ENCODE peak calls at places on chromosomes 2 and 18, in nine cellular contexts. F, N, B, E, L, Q, G, S and H are unnamed samples.
A peak's percentile ranks its signal among the peaks of the same experiment; 100 is the strongest.

GRCh38 chr18:50410894-50411293 is 36.0 kb downstream of the SKA1 start:
- DNase-seq in B (no peak), Q (peak; percentile 79), L (peak; percentile 50), F (no peak), G (no peak), N (no peak), S (no peak), E (peak; percentile 85), H (no peak)

GRCh38 chr2:84495539-84496146 is 20.7 kb upstream of the DNAH6 start:
- DNase-seq in G (peak; percentile 41), E (peak; percentile 85), L (peak; percentile 78), S (no peak), Q (peak; percentile 86), F (no peak), B (peak; percentile 49), N (no peak), H (no peak)

GRCh38 chr2:75870133-75870532 is 159.4 kb upstream of the GCFC2 start:
- DNase-seq in L (no peak), G (no peak), E (no peak), B (no peak), N (no peak), S (no peak), Q (no peak), F (no peak), H (no peak)

GRCh38 chr18:58196881-58197872 is 153.2 kb downstream of the NEDD4L start:
- DNase-seq in Q (no peak), B (no peak), L (no peak), E (no peak), G (no peak), N (no peak), S (no peak), F (no peak), H (no peak)

GRCh38 chr2:64978514-64979268 is 10.5 kb upstream of the SLC1A4 start:
- DNase-seq in G (no peak), F (no peak), L (peak; percentile 64), B (no peak), Q (peak; percentile 39), S (no peak), N (no peak), E (peak; percentile 37), H (no peak)

GRCh38 chr18:21597616-21598015 is 2.9 kb downstream of the ESCO1 start:
- DNase-seq in B (no peak), Q (no peak), L (no peak), S (no peak), E (no peak), F (no peak), N (no peak), G (no peak), H (no peak)

GRCh38 chr2:72694715-72695496 is 130.9 kb downstream of the EXOC6B start:
- DNase-seq in L (peak; percentile 67), Q (peak; percentile 88), N (peak; percentile 67), F (no peak), S (no peak), G (no peak), E (peak; percentile 94), B (peak; percentile 47), H (no peak)

GRCh38 chr2:18219676-18220075 is 340.8 kb downstream of the RDH14 start:
- DNase-seq in B (no peak), F (no peak), Q (peak; percentile 48), L (peak; percentile 18), G (no peak), E (peak; percentile 20), N (no peak), S (no peak), H (no peak)

GRCh38 chr2:26561918-26562810 is 79.0 kb downstream of the CIB4 start:
- DNase-seq in E (peak; percentile 53), G (no peak), S (peak; percentile 77), B (no peak), N (no peak), F (peak; percentile 68), Q (peak; percentile 5), L (no peak), H (peak; percentile 61)

GRCh38 chr2:132372276-132372675 is 44.3 kb upstream of the GPR39 start:
- DNase-seq in S (no peak), E (no peak), G (no peak), N (no peak), Q (peak; percentile 7), L (no peak), B (no peak), F (no peak), H (no peak)

GRCh38 chr18:10023853-10024638 is 110.2 kb downstream of the VAPA start:
- DNase-seq in G (no peak), L (no peak), N (no peak), B (no peak), E (no peak), Q (no peak), S (no peak), F (no peak), H (no peak)

GRCh38 chr18:3703732-3704176 is 253.8 kb downstream of the TGIF1 start:
- DNase-seq in G (peak; percentile 41), F (peak; percentile 65), B (peak; percentile 42), Q (peak; percentile 80), S (no peak), L (peak; percentile 73), E (peak; percentile 84), N (peak; percentile 58), H (peak; percentile 71)

GRCh38 chr2:221104391-221104811 is 467.7 kb downstream of the EPHA4 start:
- DNase-seq in B (no peak), N (peak; percentile 56), S (peak; percentile 83), Q (no peak), L (peak; percentile 64), G (no peak), F (peak; percentile 54), E (peak; percentile 44), H (peak; percentile 17)

DNA sequence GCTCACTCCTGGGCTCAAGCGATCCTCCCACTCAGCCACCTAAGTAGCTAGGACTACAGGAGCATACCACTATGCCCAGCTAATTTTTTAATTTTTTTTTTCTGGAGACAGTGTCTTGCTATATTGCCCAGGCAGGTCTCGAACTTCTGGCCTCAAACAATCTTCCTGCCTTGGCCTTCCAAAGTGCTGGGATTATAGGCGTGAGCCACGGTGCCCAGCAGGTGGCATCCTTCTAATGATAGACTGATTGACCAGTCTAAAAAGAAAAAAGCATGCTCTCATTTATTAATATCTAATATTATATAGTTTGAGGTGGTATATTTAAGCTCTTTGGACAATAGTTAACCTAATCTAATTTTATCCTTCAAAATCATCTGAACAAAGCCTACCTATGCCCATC is 198.6 kb downstream of the CAMKMT start:
- DNase-seq in F (peak; percentile 47), S (no peak), B (no peak), G (no peak), E (no peak), N (no peak), L (no peak), Q (peak; percentile 11), H (peak; percentile 21)
- TF ChIP-seq CTCF in F (peak; percentile 27), S (no peak), B (no peak), G (peak; percentile 52), E (peak; percentile 41), N (no peak), L (no peak), Q (peak; percentile 35), H (peak; percentile 12)

DNA sequence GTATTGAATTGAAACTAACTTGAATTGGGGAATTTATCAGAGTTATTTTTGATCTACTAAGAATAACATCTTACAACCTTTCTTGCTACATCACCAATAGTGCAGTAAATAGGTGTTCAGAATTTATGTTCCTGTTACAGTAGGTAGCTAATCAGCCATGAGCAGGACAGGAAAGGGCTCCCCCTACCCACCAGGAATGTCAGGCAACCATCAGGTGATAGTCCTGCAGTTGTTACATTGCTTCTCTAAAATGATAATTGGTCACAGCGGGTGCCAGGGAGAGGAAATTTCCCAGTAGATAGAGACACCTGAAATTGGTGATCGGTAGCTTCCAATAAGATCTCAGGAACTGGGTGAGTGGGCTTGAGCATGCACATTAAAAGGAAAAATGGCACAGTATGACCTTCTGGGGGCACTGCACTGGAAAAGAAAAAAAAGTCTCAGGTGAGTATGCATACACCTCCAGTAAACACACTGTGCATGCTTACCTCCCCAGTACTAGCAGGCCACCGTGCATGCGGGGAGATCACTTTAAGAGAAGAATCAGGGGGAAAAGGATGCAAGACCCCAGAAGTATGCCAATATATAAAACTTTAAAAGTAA is 1092.0 kb upstream of the LRRTM1 start:
- DNase-seq in S (no peak), E (no peak), Q (no peak), G (no peak), B (no peak), L (no peak), N (no peak), F (no peak), H (no peak)
- TF ChIP-seq CTCF in S (no peak), E (no peak), Q (no peak), G (no peak), B (no peak), L (no peak), N (no peak), F (no peak), H (no peak)

DNA sequence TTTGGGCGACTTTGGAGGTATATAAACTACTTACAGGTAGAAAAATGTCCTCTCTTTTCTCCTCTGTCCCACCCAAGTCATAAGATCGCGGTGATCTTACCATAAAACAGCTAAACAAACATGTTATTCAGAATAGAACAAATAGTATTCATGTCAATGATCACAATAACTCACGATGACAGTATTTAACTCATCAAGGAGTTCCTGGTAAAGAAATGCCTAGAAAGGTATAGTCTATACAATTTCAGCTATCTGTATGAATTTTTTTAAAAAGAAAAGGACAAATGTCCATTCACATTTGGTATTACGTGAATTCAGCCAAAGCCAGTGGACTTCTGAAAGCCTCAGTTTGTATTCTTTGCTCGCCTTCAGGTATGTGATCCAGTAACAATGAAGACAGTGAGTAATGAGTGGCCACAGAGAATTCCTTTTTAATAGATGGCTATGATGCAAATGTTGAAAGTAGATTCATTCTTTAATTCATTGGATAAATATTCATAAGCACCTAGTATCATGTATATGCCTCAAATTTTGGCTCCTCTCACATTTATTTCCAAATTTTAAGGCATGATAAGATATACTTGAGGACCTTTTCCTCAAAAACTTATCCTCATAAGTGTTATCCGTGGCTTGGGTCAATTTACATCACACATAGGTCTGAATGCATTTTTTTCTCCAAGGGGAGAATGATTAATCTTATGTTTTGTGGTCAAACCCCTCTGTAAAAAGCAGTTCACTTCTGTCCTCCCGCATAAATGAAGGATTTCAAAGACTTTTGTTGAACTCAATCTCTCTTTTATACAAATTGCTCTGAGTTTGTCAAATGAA is 20.3 kb downstream of the ABCB11 start:
- DNase-seq in E (peak; percentile 35), S (no peak), L (no peak), N (no peak), B (no peak), G (no peak), F (no peak), Q (no peak), H (no peak)
- TF ChIP-seq CTCF in E (no peak), S (no peak), L (no peak), N (no peak), B (no peak), G (no peak), F (no peak), Q (no peak), H (no peak)

DNA sequence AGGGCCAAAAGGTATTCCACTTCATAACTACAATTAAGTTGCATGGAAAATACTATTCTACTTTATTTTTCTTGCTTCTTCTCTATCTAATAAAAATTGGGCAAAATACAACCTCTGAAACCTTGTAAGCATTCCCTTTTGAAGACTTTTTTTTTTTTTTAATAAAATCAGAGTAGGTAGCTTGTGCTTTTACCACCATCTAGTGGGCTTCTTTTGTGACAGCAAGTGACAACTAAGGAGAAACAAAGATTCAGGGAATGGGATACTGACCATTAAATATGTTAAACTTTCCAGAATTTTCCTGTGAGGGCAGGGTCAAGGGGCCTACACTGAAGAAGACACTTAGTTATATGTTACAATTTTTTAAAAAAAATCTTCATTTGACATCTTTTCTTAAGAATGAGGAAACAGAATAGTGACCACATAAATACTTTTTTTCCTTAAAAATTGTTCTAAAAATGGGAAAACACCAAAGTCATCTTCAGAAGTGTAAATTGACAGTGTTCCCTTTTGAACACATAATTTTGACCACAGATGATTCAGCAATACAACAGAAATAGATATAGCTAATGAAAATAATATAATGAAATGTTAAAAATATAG is 1183.2 kb upstream of the ACVR2A start:
- DNase-seq in E (peak; percentile 64), F (no peak), Q (peak; percentile 75), N (no peak), S (no peak), G (no peak), L (peak; percentile 60), B (peak; percentile 16), H (no peak)
- TF ChIP-seq CTCF in E (peak; percentile 70), F (peak; percentile 53), Q (peak; percentile 68), N (no peak), S (no peak), G (peak; percentile 25), L (peak; percentile 79), B (peak; percentile 75), H (peak; percentile 50)